ENCODE peak calls at places on chromosomes 6 and 20, in five cellular contexts. I is head of caudate nucleus; X is small intestine; Z is IMR-90; S is stimulated activated CD4-positive, alpha-beta T cell treated with anti-CD3 and anti-CD28 coated beads, Interleukin-4, amount 100 ng/mL, for 48 hours. G is an unnamed sample.

GRCh38 chr20:56781108-56781739 is 152.1 kb downstream of the TFAP2C start:
- DNase-seq in I (no peak), X (no peak), Z (no peak), S (no peak), G (no peak)

GRCh38 chr6:154721460-154721859 is 11.8 kb upstream of the SCAF8 start:
- DNase-seq in I (no peak), X (no peak), Z (peak), S (no peak), G (no peak)

GRCh38 chr6:35776364-35777215 is at the start of gene CLPSL2:
- DNase-seq in I (no peak), X (no peak), Z (no peak), S (no peak), G (no peak)

GRCh38 chr6:26305097-26305841 is 59.7 kb upstream of the BTN3A2 start:
- DNase-seq in I (peak), X (peak), Z (peak), S (peak), G (peak)

GRCh38 chr6:149044394-149044965 is 273.0 kb upstream of the TAB2 start:
- DNase-seq in I (no peak), X (no peak), Z (no peak), S (no peak), G (no peak)

GRCh38 chr20:18304618-18305017 is 16.3 kb downstream of the ZNF133 start:
- DNase-seq in I (no peak), X (no peak), Z (no peak), S (no peak), G (no peak)

GRCh38 chr20:53793783-53794383 is 200.2 kb upstream of the ZNF217 start:
- DNase-seq in I (no peak), X (no peak), Z (no peak), S (no peak), G (no peak)

GRCh38 chr20:62724692-62725595 is 16.3 kb downstream of the NTSR1 start:
- DNase-seq in I (no peak), X (no peak), Z (no peak), S (no peak), G (no peak)

GRCh38 chr20:52941803-52942202 is 30.4 kb upstream of the TSHZ2 start:
- DNase-seq in I (no peak), X (no peak), Z (no peak), S (no peak), G (no peak)

GRCh38 chr6:153210083-153210482 is 79.0 kb upstream of the RGS17 start:
- DNase-seq in I (no peak), X (no peak), Z (peak), S (no peak), G (no peak)

GRCh38 chr6:89970609-89971337 is 76.5 kb downstream of the GJA10 start:
- DNase-seq in I (peak), X (peak), Z (peak), S (no peak), G (peak)

GRCh38 chr20:2476742-2477615 is 6.4 kb upstream of the SNRPB start:
- DNase-seq in I (no peak), X (peak), Z (no peak), S (no peak), G (no peak)

GRCh38 chr20:57996936-57997629 is 231.4 kb downstream of the ANKRD60 start:
- DNase-seq in I (no peak), X (no peak), Z (no peak), S (no peak), G (no peak)

GRCh38 chr20:32336918-32337347 is 21.2 kb upstream of the ASXL1 start:
- DNase-seq in I (no peak), X (no peak), Z (peak), S (no peak), G (no peak)

GRCh38 chr6:24922854-24923253 is 12.9 kb downstream of the RIPOR2 start:
- DNase-seq in I (no peak), X (no peak), Z (no peak), S (no peak), G (no peak)

GRCh38 chr20:25750765-25751696 is 54.4 kb upstream of the ZNF337 start:
- DNase-seq in I (peak), X (peak), Z (peak), S (peak), G (no peak)

GRCh38 chr20:17624551-17625245 is 54.8 kb downstream of the DSTN start:
- DNase-seq in I (peak), X (no peak), Z (no peak), S (no peak), G (no peak)

GRCh38 chr6:126923807-126924206 is 194.7 kb upstream of the RSPO3 start:
- DNase-seq in I (no peak), X (no peak), Z (peak), S (no peak), G (no peak)

GRCh38 chr20:58963060-58963584 is 17.9 kb upstream of the NELFCD start:
- DNase-seq in I (no peak), X (no peak), Z (no peak), S (no peak), G (no peak)

GRCh38 chr6:45657243-45657642 is 279.5 kb upstream of the SUPT3H start:
- DNase-seq in I (no peak), X (no peak), Z (peak), S (no peak), G (no peak)

GRCh38 chr6:46014511-46015118 is 1.0 kb downstream of the CLIC5 start:
- DNase-seq in I (no peak), X (peak), Z (no peak), S (peak), G (no peak)

GRCh38 chr20:5033566-5033965 is 32.3 kb upstream of the SLC23A2 start:
- DNase-seq in I (no peak), X (no peak), Z (peak), S (no peak), G (no peak)

GRCh38 chr6:165668951-165669350 is 5.9 kb upstream of the PDE10A start:
- DNase-seq in I (no peak), X (no peak), Z (no peak), S (no peak), G (no peak)

GRCh38 chr6:112241820-112242443 is 12.4 kb downstream of the LAMA4 start:
- DNase-seq in I (no peak), X (no peak), Z (no peak), S (no peak), G (no peak)

GRCh38 chr6:33251390-33252012 is 20.2 kb downstream of the VPS52 start:
- DNase-seq in I (no peak), X (no peak), Z (peak), S (no peak), G (no peak)

GRCh38 chr6:8858854-8859257 is 423.5 kb upstream of the SLC35B3 start:
- DNase-seq in I (no peak), X (no peak), Z (no peak), S (no peak), G (no peak)

GRCh38 chr6:76831299-76831698 is 632.0 kb downstream of the HTR1B start:
- DNase-seq in I (no peak), X (no peak), Z (no peak), S (no peak), G (no peak)

GRCh38 chr6:158292016-158292415 is 20.2 kb upstream of the TULP4 start:
- DNase-seq in I (no peak), X (peak), Z (no peak), S (no peak), G (no peak)

GRCh38 chr20:10671221-10671849 is 2.5 kb downstream of the JAG1 start:
- DNase-seq in I (peak), X (peak), Z (peak), S (no peak), G (peak)

GRCh38 chr6:71558974-71559373 is 270.4 kb downstream of the OGFRL1 start:
- DNase-seq in I (no peak), X (no peak), Z (no peak), S (no peak), G (no peak)

GRCh38 chr6:113476937-113477839 is 380.0 kb upstream of the MARCKS start:
- DNase-seq in I (no peak), X (no peak), Z (peak), S (no peak), G (no peak)